ENCODE peak calls at places on chromosome 19, in six cellular contexts. S is pancreas; P is effector memory CD4-positive, alpha-beta T cell; I is GM23248; M is keratinocyte; V is left lung. X is an unnamed sample.

GRCh38 chr19:37563518-37563917 is 31.1 kb downstream of the ZNF571 start:
- DNase-seq in V (no peak), I (no peak), S (no peak), M (no peak), P (no peak), X (no peak)

GRCh38 chr19:4210166-4210731 is 19.1 kb upstream of the EBI3 start:
- DNase-seq in V (no peak), M (no peak), P (no peak), S (no peak), I (no peak), X (no peak)

GRCh38 chr19:38470788-38471480 is 37.4 kb downstream of the RYR1 start:
- DNase-seq in P (no peak), M (no peak), S (no peak), V (no peak), I (no peak), X (no peak)

GRCh38 chr19:51317381-51317780 is 5.9 kb downstream of the IGLON5 start:
- DNase-seq in I (no peak), M (no peak), P (no peak), V (no peak), S (no peak), X (no peak)

GRCh38 chr19:54729416-54730188 is 5.4 kb downstream of the KIR3DL3 start:
- DNase-seq in S (no peak), M (no peak), V (no peak), P (no peak), I (no peak), X (no peak)

GRCh38 chr19:30167976-30168635 is 204.1 kb upstream of the ZNF536 start:
- DNase-seq in I (no peak), S (peak; percentile 39), M (no peak), P (no peak), V (no peak), X (no peak)

GRCh38 chr19:52492991-52493470 is 34.4 kb upstream of the ZNF808 start:
- DNase-seq in V (no peak), I (no peak), M (no peak), P (no peak), S (no peak), X (no peak)

GRCh38 chr19:42466521-42467436 is 24.0 kb upstream of the CXCL17 start:
- DNase-seq in P (no peak), V (no peak), M (no peak), S (no peak), I (peak; percentile 28), X (no peak)

GRCh38 chr19:2476451-2477140 is 669 bp downstream of the GADD45B start:
- DNase-seq in I (peak; percentile 88), M (no peak), S (peak; percentile 74), P (peak; percentile 51), V (peak; percentile 88), X (peak; percentile 77)

GRCh38 chr19:49442793-49443365 is 1.6 kb upstream of the SLC17A7 start:
- DNase-seq in S (peak; percentile 89), P (peak; percentile 22), M (peak; percentile 69), V (peak; percentile 97), I (peak; percentile 92), X (peak; percentile 97)

GRCh38 chr19:48698046-48698445 is 2.3 kb downstream of the FUT2 start:
- DNase-seq in P (no peak), S (no peak), I (peak; percentile 54), M (no peak), V (no peak), X (no peak)

GRCh38 chr19:56217039-56217949 is 15.2 kb downstream of the ZSCAN5C start:
- DNase-seq in S (peak; percentile 60), V (no peak), M (peak; percentile 13), P (no peak), I (peak; percentile 61), X (no peak)

GRCh38 chr19:2537544-2537943 is 61.6 kb downstream of the GADD45B start:
- DNase-seq in S (no peak), V (peak; percentile 17), I (no peak), P (no peak), M (no peak), X (no peak)

GRCh38 chr19:16585808-16586476 is 13.7 kb upstream of the SLC35E1 start:
- DNase-seq in P (peak; percentile 19), S (no peak), I (no peak), V (peak; percentile 39), M (no peak), X (no peak)

DNA sequence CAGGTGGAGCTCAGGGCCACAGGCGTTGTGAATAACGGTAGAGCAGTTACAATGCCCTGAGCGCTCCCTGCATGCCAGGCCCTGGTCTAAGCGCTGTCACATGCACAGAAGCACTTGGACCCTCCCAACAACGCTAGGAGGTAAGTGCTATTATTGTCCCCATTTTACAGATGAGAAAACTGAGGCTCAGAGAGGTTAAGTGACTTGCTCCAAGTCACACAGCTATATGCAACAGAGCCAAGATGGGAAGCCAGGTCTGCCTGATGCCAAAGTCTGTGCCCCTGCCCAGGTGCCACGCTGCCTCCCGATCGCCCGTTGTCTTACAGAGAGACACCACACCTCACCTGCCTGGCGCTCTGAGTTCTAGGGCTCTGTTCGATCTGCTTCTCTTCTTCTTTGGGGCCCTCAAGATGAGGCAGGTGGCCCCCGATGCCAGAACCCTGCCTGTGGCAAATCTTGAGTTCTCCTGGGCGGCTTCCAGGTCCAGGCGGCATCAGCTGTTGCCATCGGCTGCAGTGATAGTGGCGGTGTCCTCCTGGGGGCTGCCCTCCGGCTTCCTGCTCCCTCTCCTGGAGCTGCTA is 20.0 kb downstream of the YIPF2 start:
- DNase-seq in P (no peak), I (no peak), M (no peak), V (no peak), S (no peak), X (no peak)
- H3K36me3 ChIP-seq in P (peaks cover 42% of the 10 kb centered on the region), I (peaks cover 6% of the 10 kb centered on the region), M (peaks cover 24% of the 10 kb centered on the region), V (no peaks in the 10 kb centered on the region), S (no peaks in the 10 kb centered on the region), X (peaks cover 49% of the 10 kb centered on the region)

DNA sequence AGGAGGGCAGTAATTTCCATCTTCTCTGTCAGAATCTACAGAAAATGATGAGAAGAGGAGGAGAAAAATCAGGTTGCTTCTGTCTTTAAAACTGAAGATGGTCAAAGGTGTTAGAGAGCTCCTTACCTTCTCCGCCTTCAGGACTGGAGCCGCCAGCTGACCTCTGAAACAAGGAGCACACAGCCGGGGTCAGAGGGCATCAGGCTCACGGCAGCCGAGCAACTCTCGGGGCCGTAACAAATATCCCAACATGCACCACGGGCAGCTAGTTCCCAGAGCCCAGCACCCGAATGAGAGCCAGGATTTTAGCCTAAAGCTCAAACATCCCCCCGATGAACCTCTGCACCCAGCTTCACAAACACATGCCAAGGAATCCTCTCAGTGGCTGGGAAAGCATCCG is 27.6 kb downstream of the CAPS start:
- DNase-seq in M (no peak), V (peak; percentile 28), I (no peak), S (no peak), P (no peak), X (no peak)
- H3K4me3 ChIP-seq in M (no peak overlapping the region), V (no peak overlapping the region), I (no peak overlapping the region), S (no peak overlapping the region), P (no peak overlapping the region), X (no peak overlapping the region)

DNA sequence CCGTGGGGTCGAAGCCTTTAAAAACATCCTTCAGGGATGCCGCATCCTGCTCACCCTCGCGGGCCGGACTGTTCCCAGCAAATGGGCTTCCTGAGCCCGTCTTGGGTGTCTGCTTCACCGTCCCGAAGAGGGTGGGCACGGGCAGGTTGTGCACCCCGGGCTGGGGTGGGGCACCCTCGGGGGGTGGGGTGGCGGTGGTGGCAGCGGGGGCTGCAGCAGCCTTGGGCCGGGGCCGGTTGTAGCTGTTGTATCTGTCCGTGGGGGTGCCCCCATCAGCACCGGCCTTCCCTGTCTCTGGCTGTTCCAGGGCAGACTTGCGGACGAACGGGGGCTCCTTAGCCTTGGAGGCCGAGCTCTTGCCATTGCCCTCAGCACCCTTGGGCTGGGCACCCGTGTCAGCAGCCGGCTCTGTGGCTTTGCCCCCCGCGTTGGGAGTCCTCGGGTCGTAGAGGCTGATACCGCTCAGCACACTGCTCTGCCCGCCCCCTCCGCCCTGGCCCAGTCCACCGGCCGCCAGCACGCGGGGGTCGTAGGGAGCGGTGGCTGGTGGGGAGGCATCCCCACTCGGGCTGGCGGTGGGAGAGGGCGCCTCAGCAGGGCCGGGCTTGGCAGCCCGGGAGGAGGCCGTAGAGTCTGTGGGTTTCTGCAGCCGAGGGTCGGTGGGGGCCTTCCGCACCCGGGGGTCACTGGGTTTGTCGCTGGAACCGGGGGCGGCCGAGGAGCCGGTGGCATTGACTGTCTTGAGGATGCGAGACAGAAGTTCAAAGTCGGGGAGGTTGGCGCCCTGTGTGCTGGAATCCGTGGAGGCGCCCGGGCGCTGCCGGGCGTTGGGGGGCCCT is 18.2 kb upstream of the TMEM160 start:
- DNase-seq in I (no peak), S (no peak), V (peak; percentile 73), M (no peak), P (no peak), X (no peak)
- H3K36me3 ChIP-seq in I (peaks cover 9% of the 10 kb centered on the region), S (peaks cover 6% of the 10 kb centered on the region), V (no peaks in the 10 kb centered on the region), M (peaks cover 31% of the 10 kb centered on the region), P (peaks cover 67% of the 10 kb centered on the region), X (peaks cover 78% of the 10 kb centered on the region)

DNA sequence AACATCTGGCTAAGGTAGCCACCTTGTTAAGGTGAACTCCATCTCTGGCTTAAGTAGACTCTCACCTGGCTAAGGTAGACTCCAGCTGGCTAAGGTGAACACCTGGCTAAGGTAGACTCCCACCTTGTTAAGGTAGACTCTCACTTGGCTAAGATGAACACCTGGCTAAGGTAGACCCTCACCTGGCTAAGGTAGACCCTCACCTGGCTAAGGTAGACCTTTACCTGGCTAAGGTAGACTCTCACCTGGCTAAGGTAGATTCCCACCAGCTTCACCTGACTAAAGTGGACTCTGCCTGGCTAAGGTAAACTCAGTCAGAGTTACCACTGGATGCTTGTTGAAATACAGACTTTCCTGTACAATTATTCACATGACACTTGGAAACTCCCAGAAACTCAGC is 23.6 kb downstream of the PIN1 start:
- DNase-seq in S (no peak), V (no peak), M (no peak), P (no peak), I (no peak), X (no peak)
- H3K4me3 ChIP-seq in S (no peak overlapping the region), V (no peak overlapping the region), M (no peak overlapping the region), P (no peak overlapping the region), I (no peak overlapping the region), X (no peak overlapping the region)

GRCh38 chr19:13758795-13759194 is 5.5 kb upstream of the MRI1 start:
- DNase-seq in I (no peak), V (no peak), S (no peak), M (no peak), P (no peak), X (no peak)
- H3K36me3 ChIP-seq in I (peaks cover 27% of the 10 kb centered on the region), V (peaks cover 4% of the 10 kb centered on the region), S (no peaks in the 10 kb centered on the region), M (peaks cover 33% of the 10 kb centered on the region), P (peaks cover 53% of the 10 kb centered on the region), X (peaks cover 89% of the 10 kb centered on the region)

GRCh38 chr19:18291019-18291524 is 9.7 kb upstream of the JUND start:
- DNase-seq in P (no peak), M (no peak), V (no peak), S (no peak), I (no peak), X (no peak)
- H3K4me3 ChIP-seq in P (peak overlapping the region; percentile 57), M (no peak overlapping the region), V (peak overlapping the region; percentile 74), S (peak overlapping the region; percentile 73), I (peak overlapping the region; percentile 72), X (peak overlapping the region; percentile 77)